ENCODE peak calls at places on chromosomes 5 and 9, in eight cellular contexts. One of them, this sample, is unnamed.

GRCh38 chr9:32776201-32776600 is 7.1 kb upstream of the TMEM215 start:
- DNase-seq in NT2/D1: peak
- DNase-seq in mesendoderm: peak
- DNase-seq in activated naive CD4-positive, alpha-beta T cell treated with anti-CD3 and anti-CD28 coated beads, Interleukin-2, amount 10 ng/mL, durations not matched to agents 7 days and 5 days: no peak
- DNase-seq in NCI-H2227 treated with DMSO at 0.1 percent for 48 hours: no peak
- DNase-seq in caudate nucleus: no peak
- DNase-seq in stimulated activated CD8-positive, alpha-beta memory T cell treated with anti-CD3 and anti-CD28 coated beads, Interleukin-2, amount 100 ng/mL, for 48 hours: no peak
- DNase-seq in hippocampal formation: no peak
- DNase-seq in this sample: no peak

GRCh38 chr9:376115-376514 is 161.4 kb downstream of the DOCK8 start:
- DNase-seq in NT2/D1: no peak
- DNase-seq in mesendoderm: no peak
- DNase-seq in activated naive CD4-positive, alpha-beta T cell treated with anti-CD3 and anti-CD28 coated beads, Interleukin-2, amount 10 ng/mL, durations not matched to agents 7 days and 5 days: no peak
- DNase-seq in NCI-H2227 treated with DMSO at 0.1 percent for 48 hours: no peak
- DNase-seq in caudate nucleus: no peak
- DNase-seq in stimulated activated CD8-positive, alpha-beta memory T cell treated with anti-CD3 and anti-CD28 coated beads, Interleukin-2, amount 100 ng/mL, for 48 hours: no peak
- DNase-seq in hippocampal formation: no peak
- DNase-seq in this sample: no peak

GRCh38 chr9:85344901-85345300 is 396.9 kb downstream of the AGTPBP1 start:
- DNase-seq in NT2/D1: no peak
- DNase-seq in mesendoderm: no peak
- DNase-seq in activated naive CD4-positive, alpha-beta T cell treated with anti-CD3 and anti-CD28 coated beads, Interleukin-2, amount 10 ng/mL, durations not matched to agents 7 days and 5 days: no peak
- DNase-seq in NCI-H2227 treated with DMSO at 0.1 percent for 48 hours: no peak
- DNase-seq in caudate nucleus: no peak
- DNase-seq in stimulated activated CD8-positive, alpha-beta memory T cell treated with anti-CD3 and anti-CD28 coated beads, Interleukin-2, amount 100 ng/mL, for 48 hours: no peak
- DNase-seq in hippocampal formation: no peak
- DNase-seq in this sample: peak

GRCh38 chr9:124475868-124476690 is 25.8 kb downstream of the ADGRD2 start:
- DNase-seq in NT2/D1: no peak
- DNase-seq in mesendoderm: no peak
- DNase-seq in activated naive CD4-positive, alpha-beta T cell treated with anti-CD3 and anti-CD28 coated beads, Interleukin-2, amount 10 ng/mL, durations not matched to agents 7 days and 5 days: no peak
- DNase-seq in NCI-H2227 treated with DMSO at 0.1 percent for 48 hours: no peak
- DNase-seq in caudate nucleus: no peak
- DNase-seq in stimulated activated CD8-positive, alpha-beta memory T cell treated with anti-CD3 and anti-CD28 coated beads, Interleukin-2, amount 100 ng/mL, for 48 hours: no peak
- DNase-seq in hippocampal formation: no peak
- DNase-seq in this sample: no peak

GRCh38 chr9:38232895-38233294 is 159.6 kb upstream of the ALDH1B1 start:
- DNase-seq in NT2/D1: no peak
- DNase-seq in mesendoderm: no peak
- DNase-seq in activated naive CD4-positive, alpha-beta T cell treated with anti-CD3 and anti-CD28 coated beads, Interleukin-2, amount 10 ng/mL, durations not matched to agents 7 days and 5 days: no peak
- DNase-seq in NCI-H2227 treated with DMSO at 0.1 percent for 48 hours: no peak
- DNase-seq in caudate nucleus: no peak
- DNase-seq in stimulated activated CD8-positive, alpha-beta memory T cell treated with anti-CD3 and anti-CD28 coated beads, Interleukin-2, amount 100 ng/mL, for 48 hours: no peak
- DNase-seq in hippocampal formation: no peak
- DNase-seq in this sample: no peak

GRCh38 chr5:144697847-144698262 is 527.2 kb downstream of the KCTD16 start:
- DNase-seq in NT2/D1: no peak
- DNase-seq in mesendoderm: peak
- DNase-seq in activated naive CD4-positive, alpha-beta T cell treated with anti-CD3 and anti-CD28 coated beads, Interleukin-2, amount 10 ng/mL, durations not matched to agents 7 days and 5 days: no peak
- DNase-seq in NCI-H2227 treated with DMSO at 0.1 percent for 48 hours: no peak
- DNase-seq in caudate nucleus: no peak
- DNase-seq in stimulated activated CD8-positive, alpha-beta memory T cell treated with anti-CD3 and anti-CD28 coated beads, Interleukin-2, amount 100 ng/mL, for 48 hours: no peak
- DNase-seq in hippocampal formation: no peak
- DNase-seq in this sample: peak

GRCh38 chr5:174951151-174951780 is 226.9 kb downstream of the MSX2 start:
- DNase-seq in NT2/D1: peak
- DNase-seq in mesendoderm: peak
- DNase-seq in activated naive CD4-positive, alpha-beta T cell treated with anti-CD3 and anti-CD28 coated beads, Interleukin-2, amount 10 ng/mL, durations not matched to agents 7 days and 5 days: peak
- DNase-seq in NCI-H2227 treated with DMSO at 0.1 percent for 48 hours: peak
- DNase-seq in caudate nucleus: peak
- DNase-seq in stimulated activated CD8-positive, alpha-beta memory T cell treated with anti-CD3 and anti-CD28 coated beads, Interleukin-2, amount 100 ng/mL, for 48 hours: peak
- DNase-seq in hippocampal formation: peak
- DNase-seq in this sample: peak

GRCh38 chr5:107670028-107670926 is 460 bp downstream of the EFNA5 start:
- DNase-seq in NT2/D1: peak
- DNase-seq in mesendoderm: peak
- DNase-seq in activated naive CD4-positive, alpha-beta T cell treated with anti-CD3 and anti-CD28 coated beads, Interleukin-2, amount 10 ng/mL, durations not matched to agents 7 days and 5 days: no peak
- DNase-seq in NCI-H2227 treated with DMSO at 0.1 percent for 48 hours: no peak
- DNase-seq in caudate nucleus: no peak
- DNase-seq in stimulated activated CD8-positive, alpha-beta memory T cell treated with anti-CD3 and anti-CD28 coated beads, Interleukin-2, amount 100 ng/mL, for 48 hours: no peak
- DNase-seq in hippocampal formation: no peak
- DNase-seq in this sample: peak

GRCh38 chr9:26261503-26262330 is 583.5 kb upstream of the TUSC1 start:
- DNase-seq in NT2/D1: no peak
- DNase-seq in mesendoderm: peak
- DNase-seq in activated naive CD4-positive, alpha-beta T cell treated with anti-CD3 and anti-CD28 coated beads, Interleukin-2, amount 10 ng/mL, durations not matched to agents 7 days and 5 days: no peak
- DNase-seq in NCI-H2227 treated with DMSO at 0.1 percent for 48 hours: no peak
- DNase-seq in caudate nucleus: no peak
- DNase-seq in stimulated activated CD8-positive, alpha-beta memory T cell treated with anti-CD3 and anti-CD28 coated beads, Interleukin-2, amount 100 ng/mL, for 48 hours: no peak
- DNase-seq in hippocampal formation: no peak
- DNase-seq in this sample: peak

GRCh38 chr5:178688551-178688950 is 41.9 kb downstream of the ZNF354A start:
- DNase-seq in NT2/D1: no peak
- DNase-seq in mesendoderm: no peak
- DNase-seq in activated naive CD4-positive, alpha-beta T cell treated with anti-CD3 and anti-CD28 coated beads, Interleukin-2, amount 10 ng/mL, durations not matched to agents 7 days and 5 days: no peak
- DNase-seq in NCI-H2227 treated with DMSO at 0.1 percent for 48 hours: no peak
- DNase-seq in caudate nucleus: no peak
- DNase-seq in stimulated activated CD8-positive, alpha-beta memory T cell treated with anti-CD3 and anti-CD28 coated beads, Interleukin-2, amount 100 ng/mL, for 48 hours: no peak
- DNase-seq in hippocampal formation: no peak
- DNase-seq in this sample: peak

GRCh38 chr5:179336871-179337165 is 8.4 kb downstream of the ADAMTS2 start:
- DNase-seq in NT2/D1: no peak
- DNase-seq in mesendoderm: no peak
- DNase-seq in activated naive CD4-positive, alpha-beta T cell treated with anti-CD3 and anti-CD28 coated beads, Interleukin-2, amount 10 ng/mL, durations not matched to agents 7 days and 5 days: no peak
- DNase-seq in NCI-H2227 treated with DMSO at 0.1 percent for 48 hours: no peak
- DNase-seq in caudate nucleus: no peak
- DNase-seq in stimulated activated CD8-positive, alpha-beta memory T cell treated with anti-CD3 and anti-CD28 coated beads, Interleukin-2, amount 100 ng/mL, for 48 hours: no peak
- DNase-seq in hippocampal formation: no peak
- DNase-seq in this sample: no peak

GRCh38 chr9:2418619-2419018 is 203.0 kb upstream of the VLDLR start:
- DNase-seq in NT2/D1: peak
- DNase-seq in mesendoderm: peak
- DNase-seq in activated naive CD4-positive, alpha-beta T cell treated with anti-CD3 and anti-CD28 coated beads, Interleukin-2, amount 10 ng/mL, durations not matched to agents 7 days and 5 days: no peak
- DNase-seq in NCI-H2227 treated with DMSO at 0.1 percent for 48 hours: peak
- DNase-seq in caudate nucleus: no peak
- DNase-seq in stimulated activated CD8-positive, alpha-beta memory T cell treated with anti-CD3 and anti-CD28 coated beads, Interleukin-2, amount 100 ng/mL, for 48 hours: no peak
- DNase-seq in hippocampal formation: peak
- DNase-seq in this sample: peak

GRCh38 chr9:128685022-128685332 is 4.0 kb upstream of the SET start:
- DNase-seq in NT2/D1: no peak
- DNase-seq in mesendoderm: no peak
- DNase-seq in activated naive CD4-positive, alpha-beta T cell treated with anti-CD3 and anti-CD28 coated beads, Interleukin-2, amount 10 ng/mL, durations not matched to agents 7 days and 5 days: no peak
- DNase-seq in NCI-H2227 treated with DMSO at 0.1 percent for 48 hours: no peak
- DNase-seq in caudate nucleus: no peak
- DNase-seq in stimulated activated CD8-positive, alpha-beta memory T cell treated with anti-CD3 and anti-CD28 coated beads, Interleukin-2, amount 100 ng/mL, for 48 hours: no peak
- DNase-seq in hippocampal formation: no peak
- DNase-seq in this sample: no peak

GRCh38 chr5:141409598-141410306 is 1.9 kb downstream of the PCDHGB6 start:
- DNase-seq in NT2/D1: no peak
- DNase-seq in mesendoderm: no peak
- DNase-seq in activated naive CD4-positive, alpha-beta T cell treated with anti-CD3 and anti-CD28 coated beads, Interleukin-2, amount 10 ng/mL, durations not matched to agents 7 days and 5 days: no peak
- DNase-seq in NCI-H2227 treated with DMSO at 0.1 percent for 48 hours: no peak
- DNase-seq in caudate nucleus: no peak
- DNase-seq in stimulated activated CD8-positive, alpha-beta memory T cell treated with anti-CD3 and anti-CD28 coated beads, Interleukin-2, amount 100 ng/mL, for 48 hours: no peak
- DNase-seq in hippocampal formation: no peak
- DNase-seq in this sample: no peak

GRCh38 chr5:132263548-132264261 is 6.2 kb downstream of the PDLIM4 start:
- DNase-seq in NT2/D1: no peak
- DNase-seq in mesendoderm: no peak
- DNase-seq in activated naive CD4-positive, alpha-beta T cell treated with anti-CD3 and anti-CD28 coated beads, Interleukin-2, amount 10 ng/mL, durations not matched to agents 7 days and 5 days: no peak
- DNase-seq in NCI-H2227 treated with DMSO at 0.1 percent for 48 hours: no peak
- DNase-seq in caudate nucleus: no peak
- DNase-seq in stimulated activated CD8-positive, alpha-beta memory T cell treated with anti-CD3 and anti-CD28 coated beads, Interleukin-2, amount 100 ng/mL, for 48 hours: peak
- DNase-seq in hippocampal formation: no peak
- DNase-seq in this sample: peak

GRCh38 chr5:27328480-27328879 is 290.1 kb upstream of the CDH9 start:
- DNase-seq in NT2/D1: no peak
- DNase-seq in mesendoderm: no peak
- DNase-seq in activated naive CD4-positive, alpha-beta T cell treated with anti-CD3 and anti-CD28 coated beads, Interleukin-2, amount 10 ng/mL, durations not matched to agents 7 days and 5 days: no peak
- DNase-seq in NCI-H2227 treated with DMSO at 0.1 percent for 48 hours: no peak
- DNase-seq in caudate nucleus: no peak
- DNase-seq in stimulated activated CD8-positive, alpha-beta memory T cell treated with anti-CD3 and anti-CD28 coated beads, Interleukin-2, amount 100 ng/mL, for 48 hours: no peak
- DNase-seq in hippocampal formation: no peak
- DNase-seq in this sample: peak

GRCh38 chr5:165209101-165209727 is 1703.8 kb downstream of the MAT2B start:
- DNase-seq in NT2/D1: no peak
- DNase-seq in mesendoderm: peak
- DNase-seq in activated naive CD4-positive, alpha-beta T cell treated with anti-CD3 and anti-CD28 coated beads, Interleukin-2, amount 10 ng/mL, durations not matched to agents 7 days and 5 days: no peak
- DNase-seq in NCI-H2227 treated with DMSO at 0.1 percent for 48 hours: no peak
- DNase-seq in caudate nucleus: no peak
- DNase-seq in stimulated activated CD8-positive, alpha-beta memory T cell treated with anti-CD3 and anti-CD28 coated beads, Interleukin-2, amount 100 ng/mL, for 48 hours: no peak
- DNase-seq in hippocampal formation: peak
- DNase-seq in this sample: peak

GRCh38 chr9:85215936-85216335 is 525.8 kb downstream of the AGTPBP1 start:
- DNase-seq in NT2/D1: no peak
- DNase-seq in mesendoderm: no peak
- DNase-seq in activated naive CD4-positive, alpha-beta T cell treated with anti-CD3 and anti-CD28 coated beads, Interleukin-2, amount 10 ng/mL, durations not matched to agents 7 days and 5 days: no peak
- DNase-seq in NCI-H2227 treated with DMSO at 0.1 percent for 48 hours: no peak
- DNase-seq in caudate nucleus: no peak
- DNase-seq in stimulated activated CD8-positive, alpha-beta memory T cell treated with anti-CD3 and anti-CD28 coated beads, Interleukin-2, amount 100 ng/mL, for 48 hours: no peak
- DNase-seq in hippocampal formation: no peak
- DNase-seq in this sample: peak

GRCh38 chr5:57532513-57533497 is 50.2 kb upstream of the ACTBL2 start:
- DNase-seq in NT2/D1: no peak
- DNase-seq in mesendoderm: peak
- DNase-seq in activated naive CD4-positive, alpha-beta T cell treated with anti-CD3 and anti-CD28 coated beads, Interleukin-2, amount 10 ng/mL, durations not matched to agents 7 days and 5 days: no peak
- DNase-seq in NCI-H2227 treated with DMSO at 0.1 percent for 48 hours: no peak
- DNase-seq in caudate nucleus: no peak
- DNase-seq in stimulated activated CD8-positive, alpha-beta memory T cell treated with anti-CD3 and anti-CD28 coated beads, Interleukin-2, amount 100 ng/mL, for 48 hours: no peak
- DNase-seq in hippocampal formation: no peak
- DNase-seq in this sample: peak

This sample was measured in M059J.